ENCODE peak calls at places on chromosomes 12 and 14, in nine cellular contexts. Q is heart left ventricle, L is GM20000, K is cardiac fibroblast, G is PC-3, T is GM12864, E is body of pancreas, V is fibroblast of lung, P is progenitor cell of endocrine pancreas. N is an unnamed sample.

GRCh38 chr12:12870454-12870853 is 20.9 kb upstream of the GPRC5A start:
- DNase-seq in Q (no peak), L (no peak), K (peak), G (peak), T (no peak), E (no peak), V (peak), P (no peak), N (no peak)

GRCh38 chr12:103841690-103842584 is 903 bp upstream of the NT5DC3 start:
- DNase-seq in Q (peak), L (peak), K (peak), G (peak), T (no peak), E (peak), V (peak), P (peak), N (peak)

GRCh38 chr12:55067701-55068100 is 47.9 kb downstream of the NEUROD4 start:
- DNase-seq in Q (no peak), L (no peak), K (no peak), G (no peak), T (no peak), E (no peak), V (no peak), P (no peak), N (no peak)

GRCh38 chr12:4934651-4935050 is 24.9 kb downstream of the KCNA1 start:
- DNase-seq in Q (no peak), L (no peak), K (peak), G (peak), T (no peak), E (no peak), V (no peak), P (no peak), N (no peak)

GRCh38 chr12:22238211-22238610 is 96.3 kb downstream of the ST8SIA1 start:
- DNase-seq in Q (no peak), L (no peak), K (no peak), G (no peak), T (no peak), E (no peak), V (no peak), P (no peak), N (no peak)

GRCh38 chr12:10160659-10161386 is 11.1 kb downstream of the OLR1 start:
- DNase-seq in Q (no peak), L (no peak), K (no peak), G (no peak), T (no peak), E (no peak), V (no peak), P (no peak), N (no peak)

GRCh38 chr14:30949651-30950050 is 75.3 kb downstream of the COCH start:
- DNase-seq in Q (no peak), L (no peak), K (no peak), G (no peak), T (no peak), E (no peak), V (no peak), P (no peak), N (no peak)

GRCh38 chr14:102980409-102980810 is 57.9 kb downstream of the AMN start:
- DNase-seq in Q (no peak), L (no peak), K (peak), G (no peak), T (no peak), E (no peak), V (no peak), P (no peak), N (no peak)

GRCh38 chr12:12099102-12099501 is 28.4 kb downstream of the BCL2L14 start:
- DNase-seq in Q (no peak), L (no peak), K (no peak), G (no peak), T (no peak), E (no peak), V (no peak), P (no peak), N (no peak)

GRCh38 chr14:91911474-91912032 is 35.9 kb downstream of the FBLN5 start:
- DNase-seq in Q (no peak), L (peak), K (peak), G (peak), T (peak), E (peak), V (peak), P (no peak), N (peak)

GRCh38 chr14:72540836-72541235 is 353.1 kb downstream of the DPF3 start:
- DNase-seq in Q (no peak), L (no peak), K (no peak), G (no peak), T (no peak), E (no peak), V (no peak), P (no peak), N (no peak)

GRCh38 chr14:105203057-105203494 is 22.0 kb upstream of the NUDT14 start:
- DNase-seq in Q (peak), L (peak), K (peak), G (peak), T (no peak), E (peak), V (peak), P (peak), N (peak)

GRCh38 chr14:39459795-39460478 is 27.7 kb upstream of the FBXO33 start:
- DNase-seq in Q (no peak), L (no peak), K (peak), G (no peak), T (no peak), E (no peak), V (peak), P (no peak), N (no peak)

GRCh38 chr14:75204106-75204505 is 27.7 kb upstream of the TMED10 start:
- DNase-seq in Q (no peak), L (no peak), K (no peak), G (no peak), T (no peak), E (no peak), V (peak), P (no peak), N (no peak)

GRCh38 chr12:13277278-13277677 is 80.8 kb downstream of the EMP1 start:
- DNase-seq in Q (no peak), L (no peak), K (no peak), G (no peak), T (no peak), E (no peak), V (no peak), P (no peak), N (no peak)

GRCh38 chr12:120495189-120495722 is 657 bp upstream of the DYNLL1 start:
- DNase-seq in Q (no peak), L (no peak), K (no peak), G (no peak), T (no peak), E (no peak), V (no peak), P (no peak), N (no peak)

GRCh38 chr12:15356831-15357456 is 34.6 kb downstream of the PTPRO start:
- DNase-seq in Q (no peak), L (no peak), K (no peak), G (no peak), T (no peak), E (no peak), V (no peak), P (no peak), N (no peak)
- TF ChIP-seq CTCF in Q (no peak), L (no peak), K (no peak), G (no peak), T (no peak), E (no peak), V (no peak), P (no peak), N (no peak)

GRCh38 chr12:105324704-105325103 is 5.8 kb upstream of the C12orf75 start:
- DNase-seq in Q (no peak), L (no peak), K (no peak), G (no peak), T (no peak), E (no peak), V (no peak), P (no peak), N (no peak)
- TF ChIP-seq CTCF in Q (no peak), L (no peak), K (no peak), G (no peak), T (no peak), E (no peak), V (no peak), P (no peak), N (no peak)

DNA sequence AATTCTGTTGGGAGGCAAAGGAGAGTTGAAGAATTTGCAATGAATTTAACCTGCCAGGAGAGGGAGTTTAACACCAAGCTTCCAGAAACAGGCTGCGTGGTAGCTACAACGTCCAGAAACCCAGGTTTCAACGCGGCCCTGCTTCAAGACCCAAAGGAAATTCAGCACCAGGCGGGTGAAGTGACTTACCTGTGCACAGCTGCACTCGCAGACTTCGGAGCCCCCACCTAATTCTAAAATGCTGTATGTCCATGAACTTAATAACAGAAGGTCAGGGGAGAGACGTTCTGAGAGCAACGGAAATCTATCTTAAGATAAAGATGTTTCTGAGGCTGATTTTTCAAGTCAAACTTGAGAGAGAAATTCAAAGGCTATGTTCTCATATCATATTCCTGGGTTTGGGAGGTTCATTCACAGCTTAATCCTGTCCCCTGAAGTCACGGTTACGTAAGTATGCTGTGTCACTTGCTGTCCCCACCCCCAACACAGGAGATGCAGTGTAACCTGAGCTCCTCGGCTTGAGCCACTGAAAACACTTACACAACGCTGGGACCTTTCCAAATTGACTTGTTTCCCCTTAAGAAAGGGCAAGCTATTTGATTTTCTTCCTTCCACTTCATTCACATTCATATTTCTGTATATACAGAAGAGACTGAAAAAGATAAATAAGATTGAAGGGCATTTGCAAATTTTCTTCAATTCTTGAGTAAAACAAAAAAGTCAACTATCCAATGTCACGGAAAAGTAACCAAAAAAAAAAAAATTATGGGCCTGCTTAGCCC is 22.7 kb downstream of the CLIP1 start:
- DNase-seq in Q (peak), L (peak), K (peak), G (peak), T (peak), E (peak), V (peak), P (peak), N (peak)
- TF ChIP-seq CTCF in Q (peak), L (peak), K (peak), G (peak), T (peak), E (peak), V (peak), P (peak), N (peak)

DNA sequence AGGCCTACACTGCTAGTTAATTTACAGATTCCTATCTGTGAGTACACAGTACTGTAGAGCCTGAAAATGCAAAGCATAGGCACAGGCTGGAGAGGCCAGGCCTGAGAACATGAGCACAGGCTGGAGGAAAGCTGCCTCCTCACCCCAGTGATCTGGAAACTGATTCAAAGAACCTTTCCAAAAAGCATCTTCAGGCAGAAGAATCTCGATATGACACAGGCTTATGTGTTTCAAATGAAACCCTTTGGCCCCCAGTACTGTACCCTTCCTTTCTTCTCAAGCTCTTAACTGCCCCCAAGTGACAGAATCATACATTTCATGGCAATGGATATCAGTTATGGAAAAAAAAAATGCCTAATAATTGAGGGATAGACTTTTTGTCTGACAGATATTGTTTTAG is 122.0 kb downstream of the KCNC2 start:
- DNase-seq in Q (no peak), L (no peak), K (peak), G (peak), T (no peak), E (no peak), V (no peak), P (no peak), N (no peak)
- TF ChIP-seq CTCF in Q (no peak), L (no peak), K (no peak), G (peak), T (no peak), E (no peak), V (no peak), P (no peak), N (no peak)

GRCh38 chr12:52600941-52601481 is at the start of gene KRT72:
- DNase-seq in Q (no peak), L (no peak), K (no peak), G (no peak), T (no peak), E (no peak), V (no peak), P (no peak), N (no peak)

GRCh38 chr12:52601671-52602070 is 408 bp upstream of the KRT72 start:
- DNase-seq in Q (no peak), L (no peak), K (no peak), G (no peak), T (no peak), E (no peak), V (no peak), P (no peak), N (no peak)

GRCh38 chr12:52598966-52599365 is 2.3 kb downstream of the KRT72 start:
- DNase-seq in Q (no peak), L (no peak), K (no peak), G (no peak), T (no peak), E (no peak), V (no peak), P (no peak), N (no peak)

GRCh38 chr12:52600071-52600470 is 1.2 kb downstream of the KRT72 start:
- DNase-seq in Q (no peak), L (no peak), K (no peak), G (no peak), T (no peak), E (no peak), V (no peak), P (no peak), N (no peak)

GRCh38 chr12:52600475-52600874 is 788 bp downstream of the KRT72 start:
- DNase-seq in Q (no peak), L (no peak), K (no peak), G (no peak), T (no peak), E (no peak), V (no peak), P (no peak), N (no peak)
- TF ChIP-seq CTCF in Q (no peak), L (no peak), K (no peak), G (no peak), T (no peak), E (no peak), V (no peak), P (no peak), N (no peak)

N was measured in activated CD8-positive, alpha-beta T cell treated with anti-CD3 and anti-CD28 coated beads for 36 hours.